ENCODE peak calls at places on chromosome 6, in ten cellular contexts. M is right lobe of liver, D is breast epithelium, S is transverse colon, L is GM12878, U is A549, F is IMR-90, J is uterus, V is H1, X is K562. W is an unnamed sample.

GRCh38 chr6:81785340-81785739 is 32.9 kb upstream of the TENT5A start:
- DNase-seq in U (no peak), D (no peak), M (no peak), F (no peak), J (no peak), X (no peak), S (no peak), L (no peak), V (no peak), W (no peak)

GRCh38 chr6:68559716-68560115 is 75.4 kb upstream of the ADGRB3 start:
- DNase-seq in J (no peak), V (no peak), L (no peak), X (no peak), D (no peak), F (no peak), U (no peak), M (no peak), S (no peak), W (no peak)

GRCh38 chr6:24980507-24981384 is 45.0 kb upstream of the RIPOR2 start:
- DNase-seq in S (no peak), D (no peak), U (no peak), V (peak), J (no peak), M (no peak), L (no peak), F (no peak), X (no peak), W (no peak)

GRCh38 chr6:5537967-5538366 is 276.7 kb downstream of the FARS2 start:
- DNase-seq in J (no peak), F (peak), U (no peak), V (no peak), X (no peak), D (no peak), L (no peak), S (no peak), M (no peak), W (no peak)

GRCh38 chr6:44762496-44762895 is 375.0 kb downstream of the CDC5L start:
- DNase-seq in M (no peak), F (no peak), D (no peak), J (no peak), U (no peak), X (no peak), L (no peak), V (no peak), S (no peak), W (no peak)

GRCh38 chr6:27474172-27474465 is 1.2 kb upstream of the ZNF184 start:
- DNase-seq in J (no peak), X (no peak), U (no peak), V (no peak), F (no peak), L (no peak), D (no peak), M (no peak), S (no peak), W (no peak)

GRCh38 chr6:13120483-13121482 is 207.6 kb downstream of the TBC1D7 start:
- DNase-seq in U (no peak), M (no peak), D (no peak), V (no peak), J (no peak), S (no peak), F (no peak), X (no peak), L (no peak), W (no peak)

GRCh38 chr6:55531496-55531895 is 47.5 kb downstream of the HMGCLL1 start:
- DNase-seq in V (no peak), X (no peak), L (no peak), S (no peak), D (no peak), J (no peak), M (no peak), U (no peak), F (no peak), W (no peak)

GRCh38 chr6:80186082-80186481 is 79.6 kb downstream of the BCKDHB start:
- DNase-seq in L (no peak), F (no peak), X (no peak), D (no peak), S (no peak), V (no peak), U (no peak), J (no peak), M (no peak), W (no peak)

GRCh38 chr6:27268803-27269202 is 21.3 kb downstream of the PRSS16 start:
- DNase-seq in M (no peak), D (no peak), U (no peak), J (no peak), V (no peak), S (no peak), X (peak), F (no peak), L (no peak), W (no peak)

GRCh38 chr6:17156112-17156921 is 54.5 kb downstream of the STMND1 start:
- DNase-seq in M (peak), X (peak), V (peak), J (peak), L (peak), U (peak), F (peak), S (peak), D (no peak), W (peak)

GRCh38 chr6:129774697-129775447 is 64.9 kb upstream of the ARHGAP18 start:
- DNase-seq in J (peak), X (peak), L (no peak), V (peak), D (peak), M (peak), S (peak), F (peak), U (peak), W (no peak)

GRCh38 chr6:104682722-104683643 is 176.7 kb downstream of the HACE1 start:
- DNase-seq in F (peak), M (peak), V (peak), L (no peak), J (no peak), S (peak), X (peak), D (peak), U (peak), W (peak)

GRCh38 chr6:161374971-161375873 is 101.4 kb upstream of the AGPAT4 start:
- DNase-seq in S (peak), M (no peak), U (peak), D (peak), X (peak), F (no peak), V (no peak), J (peak), L (no peak), W (no peak)

GRCh38 chr6:83970582-83970981 is 63.0 kb upstream of the MRAP2 start:
- DNase-seq in D (no peak), U (no peak), L (no peak), F (no peak), X (no peak), M (no peak), V (no peak), S (no peak), J (no peak), W (no peak)

GRCh38 chr6:44627091-44627878 is 239.8 kb downstream of the CDC5L start:
- DNase-seq in S (peak), U (no peak), J (no peak), X (no peak), F (no peak), L (no peak), D (no peak), V (peak), M (no peak), W (no peak)

GRCh38 chr6:159761873-159762680 is at the start of gene ACAT2:
- DNase-seq in S (peak), L (peak), D (peak), J (peak), M (peak), V (peak), X (peak), F (peak), U (peak), W (peak)
- TF ChIP-seq POLR2A in S (peak), L (peak), D (no peak), J (peak), M (peak), V (peak), X (peak), F (peak), U (peak), W (peak)

DNA sequence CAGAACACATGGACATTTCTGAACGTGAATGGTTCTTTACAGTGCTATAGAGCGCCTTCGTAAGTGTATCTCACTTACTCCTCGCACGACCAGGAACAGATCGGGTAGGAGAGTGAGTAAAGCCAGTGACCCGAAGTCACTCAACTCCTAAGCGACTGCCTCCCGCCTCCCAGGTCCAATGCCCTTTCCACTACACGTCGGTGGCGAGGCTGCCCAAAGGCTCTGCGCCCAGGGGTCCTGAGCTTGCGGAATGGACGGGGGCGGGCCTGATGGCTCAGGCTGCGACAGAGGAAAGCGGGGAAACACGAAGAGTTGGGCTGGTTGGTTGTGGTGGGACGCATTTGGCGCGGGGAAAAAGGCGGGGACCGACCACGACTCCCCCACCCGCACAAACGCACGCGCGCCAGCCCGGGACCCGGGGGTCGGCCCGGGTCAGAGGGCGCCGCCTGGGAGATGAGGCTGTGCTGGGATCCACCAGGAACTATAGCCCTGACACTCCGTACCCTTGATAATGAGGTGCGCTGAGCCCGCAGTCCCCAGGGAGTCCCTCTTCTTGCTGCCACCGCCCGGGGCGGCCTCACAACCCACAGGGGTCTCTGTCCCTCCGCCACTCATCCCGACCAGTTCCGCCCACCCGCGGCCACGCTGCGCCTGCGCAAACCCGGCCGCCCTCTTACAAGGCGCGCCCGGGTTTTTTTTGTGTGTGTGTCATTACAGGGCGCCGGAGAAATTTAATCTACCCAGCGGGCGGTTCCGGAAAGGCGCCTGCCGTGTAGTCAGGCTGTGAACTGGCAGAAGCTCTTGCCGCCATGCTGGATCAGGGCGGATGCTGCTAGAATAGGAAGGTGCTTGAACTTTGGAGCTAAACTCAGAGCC is at the start of gene BLOC1S5:
- DNase-seq in X (peak), J (peak), D (peak), F (peak), L (peak), U (peak), V (peak), S (peak), M (peak), W (peak)
- TF ChIP-seq POLR2A in X (peak), J (peak), D (peak), F (peak), L (peak), U (peak), V (peak), S (peak), M (peak), W (peak)

GRCh38 chr6:111483736-111484654 is 977 bp upstream of the REV3L start:
- DNase-seq in L (peak), F (peak), X (peak), S (peak), M (peak), J (peak), D (peak), V (peak), U (peak), W (peak)
- TF ChIP-seq POLR2A in L (peak), F (peak), X (peak), S (peak), M (peak), J (peak), D (peak), V (peak), U (peak), W (peak)

GRCh38 chr6:11833626-11834592 is 55.3 kb upstream of the ADTRP start:
- DNase-seq in J (no peak), S (peak), U (no peak), L (peak), D (no peak), F (no peak), X (peak), M (peak), V (no peak), W (no peak)
- TF ChIP-seq POLR2A in J (no peak), S (no peak), U (no peak), L (peak), D (no peak), F (no peak), X (no peak), M (no peak), V (no peak), W (peak)

W was measured in GM12891.